ENCODE peak calls at places on chromosomes 3 and 15, in ten cellular contexts. One of them, this sample, is unnamed.

GRCh38 chr15:88238618-88239430 is 17.7 kb downstream of the NTRK3 start:
- DNase-seq in breast epithelium: no peak
- DNase-seq in BJ: no peak
- DNase-seq in fibroblast of the aortic adventitia: peak; percentile 98
- DNase-seq in cardiac muscle cell: peak; percentile 97
- DNase-seq in A549: no peak
- DNase-seq in IMR-90: peak; percentile 41
- DNase-seq in fibroblast of lung: peak; percentile 51
- DNase-seq in PC-9: no peak
- DNase-seq in GM12865: no peak
- DNase-seq in this sample: peak; percentile 14

GRCh38 chr3:95212117-95212516 is 1149.3 kb downstream of the NSUN3 start:
- DNase-seq in breast epithelium: no peak
- DNase-seq in BJ: no peak
- DNase-seq in fibroblast of the aortic adventitia: no peak
- DNase-seq in cardiac muscle cell: no peak
- DNase-seq in A549: no peak
- DNase-seq in IMR-90: no peak
- DNase-seq in fibroblast of lung: no peak
- DNase-seq in PC-9: no peak
- DNase-seq in GM12865: peak; percentile 21
- DNase-seq in this sample: no peak

GRCh38 chr3:172516318-172517214 is 6.7 kb downstream of the TNFSF10 start:
- DNase-seq in breast epithelium: peak; percentile 87
- DNase-seq in BJ: peak; percentile 46
- DNase-seq in fibroblast of the aortic adventitia: peak; percentile 90
- DNase-seq in cardiac muscle cell: peak; percentile 83
- DNase-seq in A549: no peak
- DNase-seq in IMR-90: peak; percentile 94
- DNase-seq in fibroblast of lung: peak; percentile 95
- DNase-seq in PC-9: peak; percentile 61
- DNase-seq in GM12865: peak; percentile 62
- DNase-seq in this sample: peak; percentile 100

GRCh38 chr3:42497009-42497731 is 5.3 kb upstream of the VIPR1 start:
- DNase-seq in breast epithelium: peak; percentile 11
- DNase-seq in BJ: peak; percentile 30
- DNase-seq in fibroblast of the aortic adventitia: peak; percentile 72
- DNase-seq in cardiac muscle cell: peak; percentile 67
- DNase-seq in A549: peak; percentile 47
- DNase-seq in IMR-90: peak; percentile 19
- DNase-seq in fibroblast of lung: peak; percentile 61
- DNase-seq in PC-9: peak; percentile 63
- DNase-seq in GM12865: peak; percentile 24
- DNase-seq in this sample: no peak

GRCh38 chr15:83837946-83838571 is 184.1 kb downstream of the ADAMTSL3 start:
- DNase-seq in breast epithelium: no peak
- DNase-seq in BJ: no peak
- DNase-seq in fibroblast of the aortic adventitia: no peak
- DNase-seq in cardiac muscle cell: peak; percentile 46
- DNase-seq in A549: peak; percentile 55
- DNase-seq in IMR-90: peak; percentile 14
- DNase-seq in fibroblast of lung: no peak
- DNase-seq in PC-9: peak; percentile 14
- DNase-seq in GM12865: peak; percentile 27
- DNase-seq in this sample: peak; percentile 45

GRCh38 chr3:113626513-113627371 is 69.7 kb downstream of the USF3 start:
- DNase-seq in breast epithelium: no peak
- DNase-seq in BJ: no peak
- DNase-seq in fibroblast of the aortic adventitia: peak; percentile 67
- DNase-seq in cardiac muscle cell: peak; percentile 70
- DNase-seq in A549: peak; percentile 72
- DNase-seq in IMR-90: peak; percentile 58
- DNase-seq in fibroblast of lung: peak; percentile 57
- DNase-seq in PC-9: peak; percentile 41
- DNase-seq in GM12865: peak; percentile 49
- DNase-seq in this sample: peak; percentile 72

GRCh38 chr3:168061332-168061996 is 34.3 kb downstream of the GOLIM4 start:
- DNase-seq in breast epithelium: no peak
- DNase-seq in BJ: no peak
- DNase-seq in fibroblast of the aortic adventitia: no peak
- DNase-seq in cardiac muscle cell: no peak
- DNase-seq in A549: no peak
- DNase-seq in IMR-90: no peak
- DNase-seq in fibroblast of lung: peak; percentile 30
- DNase-seq in PC-9: no peak
- DNase-seq in GM12865: peak; percentile 56
- DNase-seq in this sample: no peak

GRCh38 chr15:28932361-28932760 is 46.6 kb downstream of the APBA2 start:
- DNase-seq in breast epithelium: no peak
- DNase-seq in BJ: no peak
- DNase-seq in fibroblast of the aortic adventitia: no peak
- DNase-seq in cardiac muscle cell: no peak
- DNase-seq in A549: no peak
- DNase-seq in IMR-90: no peak
- DNase-seq in fibroblast of lung: no peak
- DNase-seq in PC-9: no peak
- DNase-seq in GM12865: no peak
- DNase-seq in this sample: no peak

GRCh38 chr3:157157836-157158235 is 2.1 kb downstream of the CCNL1 start:
- DNase-seq in breast epithelium: no peak
- DNase-seq in BJ: no peak
- DNase-seq in fibroblast of the aortic adventitia: no peak
- DNase-seq in cardiac muscle cell: no peak
- DNase-seq in A549: no peak
- DNase-seq in IMR-90: no peak
- DNase-seq in fibroblast of lung: no peak
- DNase-seq in PC-9: no peak
- DNase-seq in GM12865: no peak
- DNase-seq in this sample: no peak

GRCh38 chr3:157155591-157155990 is 4.4 kb downstream of the CCNL1 start:
- DNase-seq in breast epithelium: no peak
- DNase-seq in BJ: no peak
- DNase-seq in fibroblast of the aortic adventitia: no peak
- DNase-seq in cardiac muscle cell: no peak
- DNase-seq in A549: no peak
- DNase-seq in IMR-90: no peak
- DNase-seq in fibroblast of lung: no peak
- DNase-seq in PC-9: no peak
- DNase-seq in GM12865: no peak
- DNase-seq in this sample: no peak

GRCh38 chr3:157159037-157159761 is 748 bp downstream of the CCNL1 start:
- DNase-seq in breast epithelium: peak; percentile 75
- DNase-seq in BJ: no peak
- DNase-seq in fibroblast of the aortic adventitia: peak; percentile 63
- DNase-seq in cardiac muscle cell: peak; percentile 65
- DNase-seq in A549: no peak
- DNase-seq in IMR-90: peak; percentile 37
- DNase-seq in fibroblast of lung: peak; percentile 51
- DNase-seq in PC-9: peak; percentile 62
- DNase-seq in GM12865: peak; percentile 86
- DNase-seq in this sample: peak; percentile 87

GRCh38 chr3:157154563-157155333 is 5.2 kb downstream of the CCNL1 start:
- DNase-seq in breast epithelium: no peak
- DNase-seq in BJ: no peak
- DNase-seq in fibroblast of the aortic adventitia: no peak
- DNase-seq in cardiac muscle cell: no peak
- DNase-seq in A549: no peak
- DNase-seq in IMR-90: no peak
- DNase-seq in fibroblast of lung: no peak
- DNase-seq in PC-9: no peak
- DNase-seq in GM12865: no peak
- DNase-seq in this sample: no peak

GRCh38 chr3:157156844-157157635 is 2.9 kb downstream of the CCNL1 start:
- DNase-seq in breast epithelium: no peak
- DNase-seq in BJ: no peak
- DNase-seq in fibroblast of the aortic adventitia: peak; percentile 51
- DNase-seq in cardiac muscle cell: no peak
- DNase-seq in A549: no peak
- DNase-seq in IMR-90: peak; percentile 33
- DNase-seq in fibroblast of lung: peak; percentile 40
- DNase-seq in PC-9: no peak
- DNase-seq in GM12865: no peak
- DNase-seq in this sample: no peak
- H3K4me3 ChIP-seq in breast epithelium: peak overlapping the region; percentile 98
- H3K4me3 ChIP-seq in BJ: peak overlapping the region; percentile 98
- H3K4me3 ChIP-seq in fibroblast of the aortic adventitia: peak overlapping the region; percentile 88
- H3K4me3 ChIP-seq in cardiac muscle cell: peak overlapping the region; percentile 93
- H3K4me3 ChIP-seq in A549: peak overlapping the region; percentile 96
- H3K4me3 ChIP-seq in IMR-90: peak overlapping the region; percentile 21
- H3K4me3 ChIP-seq in fibroblast of lung: peak overlapping the region; percentile 60
- H3K4me3 ChIP-seq in PC-9: peak overlapping the region; percentile 93
- H3K4me3 ChIP-seq in GM12865: peak overlapping the region; percentile 64
- H3K4me3 ChIP-seq in this sample: peak overlapping the region; percentile 94

DNA sequence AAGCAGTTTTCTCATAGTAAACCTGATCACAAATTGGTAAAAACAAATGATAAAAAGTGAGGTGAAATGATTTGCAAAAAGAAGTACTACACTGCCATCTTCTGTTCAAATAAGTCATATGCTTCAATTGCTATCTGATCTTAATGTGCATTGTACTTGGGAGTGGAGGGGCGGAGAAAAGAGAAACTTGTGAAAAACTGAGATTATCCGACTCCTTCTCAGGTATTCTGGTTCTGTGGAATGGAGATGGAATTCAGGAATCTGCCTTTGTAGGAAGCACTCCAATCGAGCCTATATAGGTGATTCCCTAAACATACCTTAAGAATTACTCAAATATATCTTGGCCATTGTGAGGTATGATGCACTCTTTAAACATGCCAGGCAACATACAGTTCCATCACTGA is 180.6 kb downstream of the CHL1 start:
- DNase-seq in breast epithelium: no peak
- DNase-seq in BJ: no peak
- DNase-seq in fibroblast of the aortic adventitia: peak; percentile 6
- DNase-seq in cardiac muscle cell: peak; percentile 7
- DNase-seq in A549: peak; percentile 4
- DNase-seq in IMR-90: peak; percentile 63
- DNase-seq in fibroblast of lung: peak; percentile 45
- DNase-seq in PC-9: no peak
- DNase-seq in GM12865: peak; percentile 50
- DNase-seq in this sample: peak; percentile 75
- TF ChIP-seq CTCF in breast epithelium: peak; percentile 19
- TF ChIP-seq CTCF in BJ: no peak
- TF ChIP-seq CTCF in fibroblast of the aortic adventitia: no peak
- TF ChIP-seq CTCF in cardiac muscle cell: peak; percentile 9
- TF ChIP-seq CTCF in A549: peak; percentile 62
- TF ChIP-seq CTCF in IMR-90: peak; percentile 57
- TF ChIP-seq CTCF in fibroblast of lung: peak; percentile 22
- TF ChIP-seq CTCF in PC-9: peak; percentile 42
- TF ChIP-seq CTCF in GM12865: peak; percentile 32
- TF ChIP-seq CTCF in this sample: peak; percentile 53

GRCh38 chr3:32483772-32484171 is 18.9 kb downstream of the CMTM6 start:
- DNase-seq in breast epithelium: no peak
- DNase-seq in BJ: no peak
- DNase-seq in fibroblast of the aortic adventitia: no peak
- DNase-seq in cardiac muscle cell: no peak
- DNase-seq in A549: no peak
- DNase-seq in IMR-90: no peak
- DNase-seq in fibroblast of lung: no peak
- DNase-seq in PC-9: no peak
- DNase-seq in GM12865: no peak
- DNase-seq in this sample: no peak

GRCh38 chr3:32484437-32484836 is 18.2 kb downstream of the CMTM6 start:
- DNase-seq in breast epithelium: no peak
- DNase-seq in BJ: no peak
- DNase-seq in fibroblast of the aortic adventitia: no peak
- DNase-seq in cardiac muscle cell: no peak
- DNase-seq in A549: no peak
- DNase-seq in IMR-90: no peak
- DNase-seq in fibroblast of lung: no peak
- DNase-seq in PC-9: no peak
- DNase-seq in GM12865: no peak
- DNase-seq in this sample: no peak

GRCh38 chr3:32481791-32482631 is 20.6 kb downstream of the CMTM6 start:
- DNase-seq in breast epithelium: no peak
- DNase-seq in BJ: no peak
- DNase-seq in fibroblast of the aortic adventitia: no peak
- DNase-seq in cardiac muscle cell: no peak
- DNase-seq in A549: no peak
- DNase-seq in IMR-90: no peak
- DNase-seq in fibroblast of lung: no peak
- DNase-seq in PC-9: no peak
- DNase-seq in GM12865: no peak
- DNase-seq in this sample: no peak

GRCh38 chr3:32482693-32483092 is 20.0 kb downstream of the CMTM6 start:
- DNase-seq in breast epithelium: no peak
- DNase-seq in BJ: no peak
- DNase-seq in fibroblast of the aortic adventitia: no peak
- DNase-seq in cardiac muscle cell: no peak
- DNase-seq in A549: no peak
- DNase-seq in IMR-90: no peak
- DNase-seq in fibroblast of lung: no peak
- DNase-seq in PC-9: no peak
- DNase-seq in GM12865: no peak
- DNase-seq in this sample: no peak

DNA sequence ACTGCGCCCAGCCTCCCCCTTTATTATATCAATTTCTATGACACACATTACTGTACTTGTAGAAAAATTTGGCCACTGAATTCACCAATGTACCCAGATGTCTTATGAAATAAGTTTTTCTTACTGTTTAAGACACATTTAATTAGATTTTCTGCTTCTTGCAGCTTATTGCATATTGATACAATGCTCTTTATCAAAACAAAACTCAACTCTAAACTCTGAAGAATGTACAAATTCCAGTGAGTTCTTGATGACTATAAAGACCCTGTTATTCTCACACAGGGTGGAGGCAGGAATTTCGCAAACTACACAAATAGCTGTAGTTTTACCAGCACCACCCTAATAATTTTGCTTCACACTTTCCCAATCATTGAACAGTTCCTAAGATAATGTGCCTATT is 22.1 kb downstream of the CMTM6 start:
- DNase-seq in breast epithelium: no peak
- DNase-seq in BJ: no peak
- DNase-seq in fibroblast of the aortic adventitia: peak; percentile 64
- DNase-seq in cardiac muscle cell: no peak
- DNase-seq in A549: no peak
- DNase-seq in IMR-90: no peak
- DNase-seq in fibroblast of lung: no peak
- DNase-seq in PC-9: no peak
- DNase-seq in GM12865: no peak
- DNase-seq in this sample: no peak
- H3K4me3 ChIP-seq in breast epithelium: no peak overlapping the region
- H3K4me3 ChIP-seq in BJ: no peak overlapping the region
- H3K4me3 ChIP-seq in fibroblast of the aortic adventitia: no peak overlapping the region
- H3K4me3 ChIP-seq in cardiac muscle cell: no peak overlapping the region
- H3K4me3 ChIP-seq in A549: no peak overlapping the region
- H3K4me3 ChIP-seq in IMR-90: no peak overlapping the region
- H3K4me3 ChIP-seq in fibroblast of lung: no peak overlapping the region
- H3K4me3 ChIP-seq in PC-9: no peak overlapping the region
- H3K4me3 ChIP-seq in GM12865: no peak overlapping the region
- H3K4me3 ChIP-seq in this sample: no peak overlapping the region

DNA sequence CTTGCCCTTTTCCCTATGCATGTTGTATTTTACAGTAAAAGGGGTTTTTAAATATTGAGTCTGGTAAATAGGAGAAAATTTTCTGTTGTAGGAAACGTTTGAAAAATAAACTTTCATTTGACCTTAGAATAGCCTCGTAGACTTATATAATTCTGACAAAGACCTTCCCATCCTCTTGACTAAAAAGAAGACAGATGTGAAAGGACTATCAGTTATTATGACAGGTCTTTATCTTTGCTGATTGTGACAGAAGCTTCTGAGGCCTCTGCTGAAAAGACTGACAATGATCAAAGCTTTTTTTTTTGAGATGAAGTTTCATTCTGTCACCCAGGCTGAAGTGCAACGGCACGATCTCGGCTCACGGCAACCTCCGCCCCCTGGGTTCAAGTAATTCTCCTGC is 24.2 kb downstream of the C2CD4A start:
- DNase-seq in breast epithelium: no peak
- DNase-seq in BJ: no peak
- DNase-seq in fibroblast of the aortic adventitia: no peak
- DNase-seq in cardiac muscle cell: no peak
- DNase-seq in A549: no peak
- DNase-seq in IMR-90: no peak
- DNase-seq in fibroblast of lung: no peak
- DNase-seq in PC-9: no peak
- DNase-seq in GM12865: no peak
- DNase-seq in this sample: no peak
- TF ChIP-seq CTCF in breast epithelium: no peak
- TF ChIP-seq CTCF in BJ: no peak
- TF ChIP-seq CTCF in fibroblast of the aortic adventitia: no peak
- TF ChIP-seq CTCF in cardiac muscle cell: no peak
- TF ChIP-seq CTCF in A549: no peak
- TF ChIP-seq CTCF in IMR-90: no peak
- TF ChIP-seq CTCF in fibroblast of lung: no peak
- TF ChIP-seq CTCF in PC-9: no peak
- TF ChIP-seq CTCF in GM12865: no peak
- TF ChIP-seq CTCF in this sample: no peak

This sample was measured in epithelial cell of esophagus.